ENCODE peak calls at places on chromosome 1, in four cellular contexts. One of them, this sample, is unnamed.

GRCh38 chr1:219783605-219784004 is 144.8 kb downstream of the SLC30A10 start:
- DNase-seq in activated naive CD4-positive, alpha-beta T cell: no peak
- DNase-seq in epithelial cell of prostate: no peak
- DNase-seq in breast epithelium: no peak
- DNase-seq in this sample: no peak

GRCh38 chr1:159279754-159280153 is 22.4 kb upstream of the FCER1A start:
- DNase-seq in activated naive CD4-positive, alpha-beta T cell: no peak
- DNase-seq in epithelial cell of prostate: no peak
- DNase-seq in breast epithelium: no peak
- DNase-seq in this sample: no peak

GRCh38 chr1:61641171-61641570 is 83.8 kb downstream of the TM2D1 start:
- DNase-seq in activated naive CD4-positive, alpha-beta T cell: no peak
- DNase-seq in epithelial cell of prostate: no peak
- DNase-seq in breast epithelium: no peak
- DNase-seq in this sample: no peak

GRCh38 chr1:66296901-66297300 is 237.1 kb upstream of the SGIP1 start:
- DNase-seq in activated naive CD4-positive, alpha-beta T cell: no peak
- DNase-seq in epithelial cell of prostate: no peak
- DNase-seq in breast epithelium: no peak
- DNase-seq in this sample: no peak

GRCh38 chr1:14983277-14983676 is 170.3 kb upstream of the TMEM51 start:
- DNase-seq in activated naive CD4-positive, alpha-beta T cell: no peak
- DNase-seq in epithelial cell of prostate: no peak
- DNase-seq in breast epithelium: no peak
- DNase-seq in this sample: no peak

GRCh38 chr1:91498035-91498434 is 2.6 kb upstream of the CDC7 start:
- DNase-seq in activated naive CD4-positive, alpha-beta T cell: no peak
- DNase-seq in epithelial cell of prostate: no peak
- DNase-seq in breast epithelium: no peak
- DNase-seq in this sample: no peak

GRCh38 chr1:230210326-230210978 is 143.4 kb downstream of the GALNT2 start:
- DNase-seq in activated naive CD4-positive, alpha-beta T cell: no peak
- DNase-seq in epithelial cell of prostate: no peak
- DNase-seq in breast epithelium: no peak
- DNase-seq in this sample: no peak

GRCh38 chr1:167650266-167651160 is 20.5 kb downstream of the RCSD1 start:
- DNase-seq in activated naive CD4-positive, alpha-beta T cell: no peak
- DNase-seq in epithelial cell of prostate: no peak
- DNase-seq in breast epithelium: no peak
- DNase-seq in this sample: no peak

GRCh38 chr1:39995973-39996393 is 41.0 kb downstream of the MFSD2A start:
- DNase-seq in activated naive CD4-positive, alpha-beta T cell: no peak
- DNase-seq in epithelial cell of prostate: no peak
- DNase-seq in breast epithelium: no peak
- DNase-seq in this sample: no peak

GRCh38 chr1:7650801-7651200 is 120.3 kb upstream of the VAMP3 start:
- DNase-seq in activated naive CD4-positive, alpha-beta T cell: no peak
- DNase-seq in epithelial cell of prostate: no peak
- DNase-seq in breast epithelium: no peak
- DNase-seq in this sample: no peak

GRCh38 chr1:59198565-59198964 is 98.3 kb upstream of the FGGY start:
- DNase-seq in activated naive CD4-positive, alpha-beta T cell: no peak
- DNase-seq in epithelial cell of prostate: no peak
- DNase-seq in breast epithelium: no peak
- DNase-seq in this sample: no peak

GRCh38 chr1:206992815-206993214 is 22.6 kb upstream of the FCAMR start:
- DNase-seq in activated naive CD4-positive, alpha-beta T cell: no peak
- DNase-seq in epithelial cell of prostate: no peak
- DNase-seq in breast epithelium: no peak
- DNase-seq in this sample: no peak

GRCh38 chr1:199983531-199983930 is 44.0 kb upstream of the NR5A2 start:
- DNase-seq in activated naive CD4-positive, alpha-beta T cell: no peak
- DNase-seq in epithelial cell of prostate: no peak
- DNase-seq in breast epithelium: no peak
- DNase-seq in this sample: no peak

GRCh38 chr1:94045465-94046056 is 75.4 kb downstream of the ABCA4 start:
- DNase-seq in activated naive CD4-positive, alpha-beta T cell: no peak
- DNase-seq in epithelial cell of prostate: no peak
- DNase-seq in breast epithelium: peak; percentile 87
- DNase-seq in this sample: peak; percentile 96

GRCh38 chr1:239550178-239550577 is 163.8 kb downstream of the CHRM3 start:
- DNase-seq in activated naive CD4-positive, alpha-beta T cell: no peak
- DNase-seq in epithelial cell of prostate: peak; percentile 58
- DNase-seq in breast epithelium: no peak
- DNase-seq in this sample: no peak

This sample was measured in fibroblast of the conjunctiva.